ENCODE peak calls at places on chromosome 21, in five cellular contexts. One of them, this sample, is unnamed.
A peak's percentile ranks its signal among the peaks of the same experiment; 100 is the strongest.

GRCh38 chr21:46482225-46482845 is 23.6 kb downstream of the DIP2A start:
- DNase-seq in HCT116: no peak
- DNase-seq in sigmoid colon: no peak
- DNase-seq in transverse colon: no peak
- DNase-seq in spleen: no peak
- DNase-seq in this sample: no peak

GRCh38 chr21:32739946-32740345 is 12.1 kb upstream of the SYNJ1 start:
- DNase-seq in HCT116: no peak
- DNase-seq in sigmoid colon: no peak
- DNase-seq in transverse colon: no peak
- DNase-seq in spleen: no peak
- DNase-seq in this sample: no peak

GRCh38 chr21:38476385-38476784 is 21.9 kb downstream of the ERG start:
- DNase-seq in HCT116: no peak
- DNase-seq in sigmoid colon: no peak
- DNase-seq in transverse colon: no peak
- DNase-seq in spleen: no peak
- DNase-seq in this sample: no peak

GRCh38 chr21:40568756-40569155 is 278.2 kb downstream of the DSCAM start:
- DNase-seq in HCT116: no peak
- DNase-seq in sigmoid colon: no peak
- DNase-seq in transverse colon: no peak
- DNase-seq in spleen: no peak
- DNase-seq in this sample: no peak

GRCh38 chr21:39694750-39695149 is 50.2 kb upstream of the IGSF5 start:
- DNase-seq in HCT116: no peak
- DNase-seq in sigmoid colon: no peak
- DNase-seq in transverse colon: no peak
- DNase-seq in spleen: no peak
- DNase-seq in this sample: no peak

GRCh38 chr21:16775056-16775455 is 737.8 kb upstream of the CXADR start:
- DNase-seq in HCT116: no peak
- DNase-seq in sigmoid colon: no peak
- DNase-seq in transverse colon: no peak
- DNase-seq in spleen: no peak
- DNase-seq in this sample: peak; percentile 17

GRCh38 chr21:29175408-29176147 is 45.1 kb downstream of the MAP3K7CL start:
- DNase-seq in HCT116: no peak
- DNase-seq in sigmoid colon: no peak
- DNase-seq in transverse colon: no peak
- DNase-seq in spleen: no peak
- DNase-seq in this sample: peak; percentile 81

GRCh38 chr21:35477622-35478021 is 428.5 kb upstream of the RUNX1 start:
- DNase-seq in HCT116: no peak
- DNase-seq in sigmoid colon: no peak
- DNase-seq in transverse colon: no peak
- DNase-seq in spleen: no peak
- DNase-seq in this sample: no peak

GRCh38 chr21:38092033-38092432 is 164.8 kb upstream of the KCNJ15 start:
- DNase-seq in HCT116: no peak
- DNase-seq in sigmoid colon: no peak
- DNase-seq in transverse colon: no peak
- DNase-seq in spleen: no peak
- DNase-seq in this sample: no peak

GRCh38 chr21:36156815-36157670 is at the start of gene DOP1B:
- DNase-seq in HCT116: no peak
- DNase-seq in sigmoid colon: no peak
- DNase-seq in transverse colon: peak; percentile 67
- DNase-seq in spleen: no peak
- DNase-seq in this sample: no peak

GRCh38 chr21:36483095-36483494 is 3.2 kb upstream of the CLDN14 start:
- DNase-seq in HCT116: no peak
- DNase-seq in sigmoid colon: no peak
- DNase-seq in transverse colon: no peak
- DNase-seq in spleen: peak; percentile 43
- DNase-seq in this sample: no peak

GRCh38 chr21:38766987-38767722 is 38.6 kb upstream of the ETS2 start:
- DNase-seq in HCT116: no peak
- DNase-seq in sigmoid colon: no peak
- DNase-seq in transverse colon: peak; percentile 42
- DNase-seq in spleen: peak; percentile 89
- DNase-seq in this sample: peak; percentile 26

GRCh38 chr21:33973268-33973667 is 57.7 kb upstream of the ATP5PO start:
- DNase-seq in HCT116: no peak
- DNase-seq in sigmoid colon: no peak
- DNase-seq in transverse colon: no peak
- DNase-seq in spleen: no peak
- DNase-seq in this sample: no peak

GRCh38 chr21:42288962-42289361 is 26.2 kb downstream of the TFF3 start:
- DNase-seq in HCT116: no peak
- DNase-seq in sigmoid colon: no peak
- DNase-seq in transverse colon: no peak
- DNase-seq in spleen: no peak
- DNase-seq in this sample: no peak

GRCh38 chr21:46498335-46499050 is 39.8 kb downstream of the DIP2A start:
- DNase-seq in HCT116: peak; percentile 29
- DNase-seq in sigmoid colon: no peak
- DNase-seq in transverse colon: no peak
- DNase-seq in spleen: peak; percentile 70
- DNase-seq in this sample: no peak

GRCh38 chr21:33817663-33818433 is 97.8 kb downstream of the ATP5PO start:
- DNase-seq in HCT116: no peak
- DNase-seq in sigmoid colon: no peak
- DNase-seq in transverse colon: no peak
- DNase-seq in spleen: no peak
- DNase-seq in this sample: no peak

DNA sequence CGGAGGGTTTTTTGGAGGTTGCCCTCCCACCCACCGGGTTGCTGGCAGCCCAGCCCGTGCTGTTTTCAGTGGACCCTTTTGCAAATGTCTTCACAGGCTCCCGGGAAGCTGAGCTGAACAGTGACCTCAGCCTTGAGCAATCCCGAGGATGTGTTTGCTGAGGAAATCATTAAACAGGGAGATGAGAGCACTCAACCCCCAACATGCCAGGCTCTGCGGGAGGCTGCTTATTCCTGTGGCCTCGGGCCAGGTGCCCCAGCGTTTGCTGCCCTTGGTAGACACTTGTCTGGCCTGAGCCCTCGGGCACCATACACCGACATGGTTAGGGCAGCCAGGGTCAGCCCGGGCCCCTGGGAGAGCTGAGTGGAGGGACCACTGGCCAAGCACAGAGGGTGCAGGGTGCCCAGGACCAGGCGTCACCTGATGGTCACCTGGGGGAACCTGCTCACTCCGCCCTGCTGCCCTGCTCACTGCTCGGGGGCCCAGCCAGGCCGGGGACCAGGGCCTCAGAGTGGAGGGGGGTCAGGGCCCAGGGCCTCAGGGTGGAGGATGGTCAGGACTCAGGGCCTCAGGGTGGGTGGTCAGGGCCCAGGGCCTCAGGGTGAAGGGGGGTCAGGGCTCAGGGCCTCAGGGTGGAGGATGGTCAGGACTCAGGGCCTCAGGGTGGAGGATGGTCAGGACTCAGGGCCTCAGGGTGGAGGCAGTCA is 42.5 kb upstream of the POFUT2 start:
- DNase-seq in HCT116: no peak
- DNase-seq in sigmoid colon: peak; percentile 81
- DNase-seq in transverse colon: peak; percentile 26
- DNase-seq in spleen: peak; percentile 58
- DNase-seq in this sample: no peak
- TF ChIP-seq POLR2AphosphoS5 in HCT116: no peak
- TF ChIP-seq POLR2AphosphoS5 in sigmoid colon: no peak
- TF ChIP-seq POLR2AphosphoS5 in transverse colon: no peak
- TF ChIP-seq POLR2AphosphoS5 in spleen: no peak
- TF ChIP-seq POLR2AphosphoS5 in this sample: no peak

GRCh38 chr21:14771587-14771986 is 225.5 kb upstream of the SAMSN1 start:
- DNase-seq in HCT116: no peak
- DNase-seq in sigmoid colon: no peak
- DNase-seq in transverse colon: no peak
- DNase-seq in spleen: no peak
- DNase-seq in this sample: no peak

GRCh38 chr21:14768042-14768441 is 221.9 kb upstream of the SAMSN1 start:
- DNase-seq in HCT116: no peak
- DNase-seq in sigmoid colon: no peak
- DNase-seq in transverse colon: no peak
- DNase-seq in spleen: no peak
- DNase-seq in this sample: no peak

GRCh38 chr21:14773777-14774345 is 227.7 kb upstream of the SAMSN1 start:
- DNase-seq in HCT116: peak; percentile 29
- DNase-seq in sigmoid colon: peak; percentile 65
- DNase-seq in transverse colon: peak; percentile 83
- DNase-seq in spleen: peak; percentile 63
- DNase-seq in this sample: no peak
- TF ChIP-seq CTCF in HCT116: peak; percentile 16
- TF ChIP-seq CTCF in sigmoid colon: no peak
- TF ChIP-seq CTCF in transverse colon: peak; percentile 72
- TF ChIP-seq CTCF in spleen: peak; percentile 68
- TF ChIP-seq CTCF in this sample: no peak

GRCh38 chr21:45072963-45073300 is 1.4 kb upstream of the ADARB1 start:
- DNase-seq in HCT116: no peak
- DNase-seq in sigmoid colon: peak; percentile 54
- DNase-seq in transverse colon: no peak
- DNase-seq in spleen: no peak
- DNase-seq in this sample: no peak

GRCh38 chr21:45074818-45075605 is 632 bp downstream of the ADARB1 start:
- DNase-seq in HCT116: no peak
- DNase-seq in sigmoid colon: peak; percentile 70
- DNase-seq in transverse colon: no peak
- DNase-seq in spleen: peak; percentile 85
- DNase-seq in this sample: no peak

GRCh38 chr21:45073301-45074047 is 906 bp upstream of the ADARB1 start:
- DNase-seq in HCT116: no peak
- DNase-seq in sigmoid colon: peak; percentile 71
- DNase-seq in transverse colon: peak; percentile 24
- DNase-seq in spleen: peak; percentile 86
- DNase-seq in this sample: peak; percentile 55

GRCh38 chr21:45075606-45076244 is 1.3 kb downstream of the ADARB1 start:
- DNase-seq in HCT116: no peak
- DNase-seq in sigmoid colon: no peak
- DNase-seq in transverse colon: no peak
- DNase-seq in spleen: no peak
- DNase-seq in this sample: no peak

DNA sequence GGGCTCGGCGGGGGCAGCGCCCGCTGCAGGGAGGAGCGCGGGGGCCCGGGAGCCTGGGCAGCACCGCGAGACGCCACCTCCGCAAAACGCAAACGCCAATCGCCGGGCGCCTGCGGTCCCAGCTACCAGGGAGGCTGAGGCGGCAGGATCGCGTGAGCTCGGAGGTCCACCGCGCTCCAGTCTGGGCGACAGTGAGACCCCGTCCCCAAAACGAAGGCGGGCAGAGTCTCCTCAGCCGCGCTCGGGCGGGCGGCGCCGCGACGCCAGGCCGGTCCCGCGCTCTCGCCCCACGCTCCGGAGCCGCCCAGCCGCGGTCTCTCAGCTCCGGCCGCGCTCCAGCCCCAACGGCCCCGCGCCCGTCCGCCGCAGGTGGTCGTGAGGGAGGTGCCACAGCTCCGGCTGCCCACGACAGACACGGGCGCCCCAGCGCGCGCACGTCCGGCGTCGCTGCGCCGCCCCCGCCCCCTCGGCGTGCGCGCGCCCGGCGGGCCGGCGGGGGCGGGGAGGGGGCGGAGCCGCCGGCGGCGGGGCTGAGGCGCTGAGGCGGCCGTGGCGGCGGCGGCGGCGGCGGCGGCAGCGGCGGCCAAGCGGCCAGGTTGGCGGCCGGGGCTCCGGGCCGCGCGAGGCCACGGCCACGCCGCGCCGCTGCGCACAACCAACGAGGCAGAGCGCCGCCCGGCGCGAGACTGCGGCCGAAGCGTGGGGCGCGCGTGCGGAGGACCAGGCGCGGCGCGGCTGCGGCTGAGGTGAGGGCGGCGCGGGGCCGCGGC is at the start of gene ADARB1:
- DNase-seq in HCT116: no peak
- DNase-seq in sigmoid colon: peak; percentile 76
- DNase-seq in transverse colon: peak; percentile 57
- DNase-seq in spleen: peak; percentile 91
- DNase-seq in this sample: peak; percentile 44
- TF ChIP-seq POLR2A in HCT116: peak; percentile 49
- TF ChIP-seq POLR2A in sigmoid colon: no peak
- TF ChIP-seq POLR2A in transverse colon: no peak
- TF ChIP-seq POLR2A in spleen: peak; percentile 35
- TF ChIP-seq POLR2A in this sample: peak; percentile 27

DNA sequence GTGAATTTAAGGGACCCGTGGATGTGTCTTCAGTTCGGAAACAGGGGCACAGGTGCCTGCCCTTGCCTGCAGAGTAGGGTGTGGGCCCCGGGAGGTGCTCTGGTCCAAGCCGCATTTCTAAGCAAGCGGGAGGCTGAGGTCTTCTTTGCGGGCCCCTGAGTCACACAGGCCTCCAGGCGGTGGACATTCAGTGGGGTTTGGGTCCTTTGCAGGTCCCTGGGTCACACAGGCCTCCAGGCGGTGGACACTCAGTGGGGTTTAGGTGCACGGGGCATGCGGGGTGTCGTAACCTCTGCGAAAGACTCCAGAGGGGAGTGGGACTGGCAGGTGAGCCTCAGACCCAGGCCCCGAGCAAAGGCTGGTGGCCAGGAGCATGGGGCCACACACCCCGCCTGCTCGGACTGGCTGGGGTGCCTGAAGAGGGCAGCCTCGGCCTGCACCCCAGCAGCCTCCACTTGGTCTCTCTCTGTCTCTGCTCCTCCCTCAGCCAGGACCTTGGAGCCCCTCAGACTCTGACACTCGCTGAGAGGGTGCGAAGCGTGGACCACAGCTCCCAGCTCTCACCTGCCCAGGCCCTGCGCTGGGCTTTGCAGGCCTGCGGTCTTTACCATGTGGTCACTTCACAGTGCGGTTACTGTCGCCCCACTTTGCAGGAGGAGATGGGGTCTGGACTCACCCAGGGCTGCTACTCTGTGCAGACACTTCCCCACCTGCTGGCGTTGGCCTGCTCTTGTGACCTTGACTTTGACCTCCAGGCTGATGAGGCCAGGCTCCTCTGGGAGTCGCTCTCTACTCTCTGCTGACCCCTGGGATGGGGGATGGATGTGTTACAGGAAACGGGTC is 6.0 kb upstream of the AGPAT3 start:
- DNase-seq in HCT116: no peak
- DNase-seq in sigmoid colon: peak; percentile 53
- DNase-seq in transverse colon: no peak
- DNase-seq in spleen: peak; percentile 62
- DNase-seq in this sample: no peak
- TF ChIP-seq POLR2AphosphoS5 in HCT116: no peak
- TF ChIP-seq POLR2AphosphoS5 in sigmoid colon: no peak
- TF ChIP-seq POLR2AphosphoS5 in transverse colon: no peak
- TF ChIP-seq POLR2AphosphoS5 in spleen: no peak
- TF ChIP-seq POLR2AphosphoS5 in this sample: no peak